ENCODE peak calls at places on chromosome 4, in four cellular contexts. B is breast epithelium, Z is globus pallidus, J is cardiac muscle cell. Q is an unnamed sample.
A peak's percentile ranks its signal among the peaks of the same experiment; 100 is the strongest.

GRCh38 chr4:109169160-109169559 is 133.3 kb downstream of the COL25A1 start:
- DNase-seq in J (peak; percentile 15), B (no peak), Z (no peak), Q (no peak)

GRCh38 chr4:119626420-119626819 is 2.2 kb downstream of the PDE5A start:
- DNase-seq in B (no peak), J (no peak), Z (no peak), Q (no peak)

GRCh38 chr4:139768913-139769312 is 103.3 kb downstream of the MGST2 start:
- DNase-seq in B (no peak), Z (no peak), J (no peak), Q (no peak)

GRCh38 chr4:88335092-88335665 is 43.5 kb upstream of the HERC6 start:
- DNase-seq in B (no peak), Z (no peak), J (peak; percentile 9), Q (no peak)

GRCh38 chr4:52841707-52842456 is 20.2 kb upstream of the RASL11B start:
- DNase-seq in B (no peak), Z (peak; percentile 74), J (peak; percentile 71), Q (no peak)

GRCh38 chr4:150501019-150501727 is 80.8 kb upstream of the MAB21L2 start:
- DNase-seq in Z (no peak), J (peak; percentile 87), B (no peak), Q (no peak)

GRCh38 chr4:87423313-87424031 is 1.1 kb downstream of the NUDT9 start:
- DNase-seq in J (no peak), Z (no peak), B (no peak), Q (no peak)

GRCh38 chr4:1356181-1356998 is 9.4 kb downstream of the UVSSA start:
- DNase-seq in Z (peak; percentile 53), B (no peak), J (peak; percentile 67), Q (peak; percentile 72)

GRCh38 chr4:23106516-23106915 is 413.8 kb downstream of the GBA3 start:
- DNase-seq in B (no peak), Z (no peak), J (no peak), Q (no peak)

GRCh38 chr4:154982187-154983047 is 201.3 kb downstream of the RBM46 start:
- DNase-seq in B (peak; percentile 67), Z (peak; percentile 35), J (peak; percentile 82), Q (peak; percentile 35)

GRCh38 chr4:4803904-4804296 is 55.6 kb upstream of the MSX1 start:
- DNase-seq in B (no peak), J (no peak), Z (no peak), Q (no peak)

GRCh38 chr4:17077105-17077504 is 178.7 kb upstream of the LDB2 start:
- DNase-seq in Z (no peak), B (no peak), J (no peak), Q (no peak)

GRCh38 chr4:127642169-127642568 is 9.4 kb downstream of the INTU start:
- DNase-seq in Z (no peak), B (no peak), J (no peak), Q (no peak)

GRCh38 chr4:139453041-139453370 is 915 bp upstream of the RAB33B start:
- DNase-seq in J (no peak), Z (no peak), B (no peak), Q (no peak)

GRCh38 chr4:61760820-61761219 is 560.7 kb downstream of the ADGRL3 start:
- DNase-seq in B (no peak), Z (no peak), J (no peak), Q (no peak)

GRCh38 chr4:168451331-168451730 is 29.0 kb downstream of the DDX60L start:
- DNase-seq in B (no peak), Z (no peak), J (no peak), Q (no peak)

GRCh38 chr4:15469402-15470148 is at the start of gene CC2D2A:
- DNase-seq in B (no peak), J (peak; percentile 76), Z (no peak), Q (no peak)

GRCh38 chr4:74202062-74202586 is 44.2 kb downstream of the MTHFD2L start:
- DNase-seq in J (no peak), Z (no peak), B (no peak), Q (no peak)

GRCh38 chr4:69038582-69038981 is 57.7 kb upstream of the UGT2B7 start:
- DNase-seq in Z (no peak), J (no peak), B (no peak), Q (no peak)

GRCh38 chr4:6549445-6549844 is 25.5 kb upstream of the MAN2B2 start:
- DNase-seq in Z (no peak), J (no peak), B (no peak), Q (no peak)

GRCh38 chr4:100644150-100644549 is 126.3 kb upstream of the EMCN start:
- DNase-seq in Z (no peak), J (no peak), B (no peak), Q (no peak)

GRCh38 chr4:155541716-155542115 is 124.9 kb upstream of the GUCY1A1 start:
- DNase-seq in B (no peak), J (peak; percentile 22), Z (no peak), Q (no peak)

GRCh38 chr4:3442460-3442958 is 741 bp downstream of the HGFAC start:
- DNase-seq in B (no peak), J (no peak), Z (no peak), Q (no peak)

Q was measured in mesothelial cell of epicardium.